ENCODE peak calls at places on chromosome 22, in six cellular contexts. T is pancreas, C is GM23338, F is neuronal stem cell, V is mesenchymal stem cell, Q is PC-9. O is an unnamed sample. For H3K27me3 and H3K4me1, the result is how much of the 10 kb centered on the place peaks cover.

GRCh38 chr22:41822289-41823057 is 10.4 kb upstream of the SREBF2 start:
- DNase-seq in F (no peak), V (peak), Q (peak), T (no peak), C (peak), O (no peak)

GRCh38 chr22:41341990-41342389 is 39.8 kb upstream of the TEF start:
- DNase-seq in V (peak), C (no peak), Q (no peak), T (no peak), F (no peak), O (no peak)

GRCh38 chr22:48560836-48561235 is 1266.8 kb downstream of the BRD1 start:
- DNase-seq in C (no peak), V (no peak), F (no peak), Q (no peak), T (no peak), O (no peak)

GRCh38 chr22:18905540-18906409 is at the start of gene DGCR6:
- DNase-seq in Q (no peak), V (no peak), C (no peak), T (peak), F (no peak), O (no peak)

GRCh38 chr22:37848587-37849088 is 581 bp upstream of the EIF3L start:
- DNase-seq in C (peak), T (no peak), F (no peak), V (peak), Q (peak), O (no peak)

GRCh38 chr22:26170795-26171194 is 1.5 kb downstream of the SEZ6L start:
- DNase-seq in C (peak), Q (no peak), T (peak), V (no peak), F (peak), O (no peak)

GRCh38 chr22:28769394-28770085 is 3.0 kb upstream of the CCDC117 start:
- DNase-seq in C (no peak), Q (no peak), F (no peak), T (no peak), V (no peak), O (no peak)

GRCh38 chr22:21652010-21652546 is 10.0 kb downstream of the SDF2L1 start:
- DNase-seq in V (peak), F (peak), T (peak), Q (peak), C (peak), O (peak)

GRCh38 chr22:30275625-30276024 is 9.0 kb upstream of the OSM start:
- DNase-seq in Q (no peak), T (no peak), C (no peak), F (no peak), V (no peak), O (no peak)

GRCh38 chr22:41263704-41264103 is 22.3 kb downstream of the RANGAP1 start:
- DNase-seq in V (peak), F (no peak), T (no peak), C (no peak), Q (no peak), O (no peak)

GRCh38 chr22:38957046-38957770 is at the start of gene APOBEC3A:
- DNase-seq in C (no peak), T (no peak), F (no peak), V (no peak), Q (peak), O (no peak)

GRCh38 chr22:48101704-48102103 is 1339.3 kb downstream of the TBC1D22A start:
- DNase-seq in T (no peak), V (no peak), F (no peak), C (no peak), Q (no peak), O (no peak)

GRCh38 chr22:29079218-29079901 is 6.5 kb downstream of the KREMEN1 start:
- DNase-seq in V (no peak), C (no peak), F (no peak), Q (no peak), T (no peak), O (no peak)

GRCh38 chr22:19892249-19892879 is 37.7 kb upstream of the GNB1L start:
- DNase-seq in Q (no peak), F (no peak), C (no peak), V (peak), T (peak), O (no peak)

GRCh38 chr22:17896552-17896951 is 122.3 kb upstream of the BID start:
- DNase-seq in T (peak), F (no peak), Q (no peak), V (no peak), C (peak), O (no peak)

GRCh38 chr22:29167032-29167911 is 38.4 kb upstream of the EMID1 start:
- DNase-seq in T (no peak), F (no peak), Q (no peak), V (no peak), C (no peak), O (no peak)

GRCh38 chr22:37896181-37896592 is 9.9 kb upstream of the MICALL1 start:
- DNase-seq in C (peak), Q (peak), T (no peak), F (no peak), V (peak), O (no peak)

GRCh38 chr22:30453731-30454510 is 17.9 kb downstream of the SEC14L3 start:
- DNase-seq in T (no peak), Q (no peak), V (peak), C (peak), F (no peak), O (no peak)

GRCh38 chr22:29032584-29032983 is 29.0 kb downstream of the C22orf31 start:
- DNase-seq in F (no peak), T (no peak), C (no peak), Q (peak), V (peak), O (no peak)

GRCh38 chr22:48754611-48755331 is 1072.9 kb downstream of the BRD1 start:
- DNase-seq in C (no peak), V (no peak), Q (no peak), F (no peak), T (peak), O (peak)

GRCh38 chr22:33781396-33781795 is 138.9 kb downstream of the LARGE1 start:
- DNase-seq in F (no peak), V (peak), Q (no peak), C (no peak), T (no peak), O (no peak)

GRCh38 chr22:25282671-25283561 is 63.5 kb downstream of the CRYBB2 start:
- DNase-seq in Q (no peak), F (peak), C (peak), T (peak), V (no peak), O (no peak)

GRCh38 chr22:31829505-31829904 is 75.7 kb downstream of the DEPDC5 start:
- DNase-seq in F (no peak), T (no peak), C (no peak), Q (peak), V (peak), O (no peak)

GRCh38 chr22:50568626-50569025 is 5.9 kb upstream of the SYCE3 start:
- DNase-seq in F (no peak), T (no peak), Q (no peak), V (no peak), C (no peak), O (no peak)

GRCh38 chr22:22070371-22070824 is 87.8 kb upstream of the TOP3B start:
- DNase-seq in Q (no peak), V (no peak), T (no peak), C (no peak), F (no peak), O (no peak)

GRCh38 chr22:38398609-38399401 is 56.2 kb downstream of the KCNJ4 start:
- DNase-seq in Q (peak), C (peak), T (peak), V (peak), F (peak), O (peak)

GRCh38 chr22:38347181-38347943 is 30.1 kb upstream of the CSNK1E start:
- DNase-seq in Q (no peak), F (no peak), V (no peak), C (no peak), T (peak), O (peak)

GRCh38 chr22:38461414-38462081 is 6.3 kb upstream of the KDELR3 start:
- DNase-seq in V (peak), Q (peak), C (peak), T (peak), F (peak), O (peak)

GRCh38 chr22:33962409-33962808 is 42.1 kb upstream of the LARGE1 start:
- DNase-seq in V (no peak), F (no peak), C (no peak), T (no peak), Q (no peak), O (no peak)

GRCh38 chr22:50705851-50706351 is 32.1 kb upstream of the ACR start:
- DNase-seq in F (no peak), V (no peak), T (peak), Q (no peak), C (no peak), O (no peak)

GRCh38 chr22:27588273-27588672 is 213.3 kb downstream of the MN1 start:
- DNase-seq in V (no peak), F (no peak), Q (no peak), C (no peak), T (no peak), O (peak)
- H3K27me3 ChIP-seq in V (under half), F (under half), Q (under half), C (under half), T (under half), O (under half)

DNA sequence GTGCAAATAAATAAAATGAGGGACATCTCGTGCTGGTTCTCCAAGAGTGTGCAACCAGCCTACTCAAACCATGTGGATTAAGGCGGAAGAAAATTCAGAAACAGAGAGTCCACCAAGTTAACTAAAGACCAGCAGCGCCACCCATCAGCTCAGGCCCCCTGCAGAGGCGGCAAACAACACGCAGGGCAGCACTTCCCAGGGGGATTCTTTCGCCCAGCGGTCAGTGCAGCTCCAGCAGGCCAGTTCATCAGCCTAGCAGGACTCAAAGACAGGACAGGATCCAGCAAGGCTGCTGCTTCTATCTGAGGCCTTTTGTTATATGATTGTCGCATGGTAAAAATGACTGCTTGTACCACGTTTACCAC is 51.7 kb downstream of the PACSIN2 start:
- DNase-seq in F (no peak), V (no peak), T (no peak), C (no peak), Q (no peak), O (no peak)
- H3K4me1 ChIP-seq in F (under half), V (under half), T (under half), C (half or more), Q (half or more), O (under half)

GRCh38 chr22:45878901-45879551 is 97.9 kb downstream of the WNT7B start:
- DNase-seq in T (peak), C (no peak), F (no peak), V (no peak), Q (no peak), O (no peak)

GRCh38 chr22:45876136-45877035 is 100.6 kb downstream of the WNT7B start:
- DNase-seq in F (no peak), T (peak), V (no peak), Q (no peak), C (no peak), O (no peak)

GRCh38 chr22:45877651-45878050 is 99.3 kb downstream of the WNT7B start:
- DNase-seq in Q (no peak), V (no peak), F (no peak), T (peak), C (no peak), O (peak)

GRCh38 chr22:45878051-45878764 is 98.8 kb downstream of the WNT7B start:
- DNase-seq in T (peak), C (no peak), V (no peak), Q (no peak), F (no peak), O (no peak)

GRCh38 chr22:45877036-45877380 is 100.0 kb downstream of the WNT7B start:
- DNase-seq in C (no peak), T (no peak), V (no peak), Q (no peak), F (no peak), O (no peak)
- H3K27me3 ChIP-seq in C (under half), T (under half), V (under half), Q (under half), F (under half), O (under half)

DNA sequence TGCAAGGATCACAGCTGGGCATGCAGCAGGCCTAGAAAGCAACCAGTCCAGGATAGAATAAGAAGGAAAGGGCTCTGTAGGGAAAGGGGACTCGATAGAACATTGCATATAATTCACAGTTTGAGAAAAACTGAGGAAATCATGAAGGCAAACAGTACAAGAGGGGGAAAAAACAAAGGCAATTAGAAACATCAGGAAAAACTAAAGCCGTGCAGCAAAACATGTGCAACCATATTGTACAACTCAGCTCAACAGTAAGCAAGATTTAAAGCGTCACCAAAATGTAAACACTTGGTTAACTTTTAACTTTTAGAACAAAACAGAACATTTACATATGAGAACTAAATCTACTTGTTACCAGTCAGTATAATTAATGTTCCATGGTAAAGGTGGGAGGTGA is 8.5 kb downstream of the APOL3 start:
- DNase-seq in F (no peak), T (no peak), C (no peak), V (no peak), Q (no peak), O (no peak)
- H3K4me1 ChIP-seq in F (under half), T (under half), C (under half), V (under half), Q (under half), O (under half)

DNA sequence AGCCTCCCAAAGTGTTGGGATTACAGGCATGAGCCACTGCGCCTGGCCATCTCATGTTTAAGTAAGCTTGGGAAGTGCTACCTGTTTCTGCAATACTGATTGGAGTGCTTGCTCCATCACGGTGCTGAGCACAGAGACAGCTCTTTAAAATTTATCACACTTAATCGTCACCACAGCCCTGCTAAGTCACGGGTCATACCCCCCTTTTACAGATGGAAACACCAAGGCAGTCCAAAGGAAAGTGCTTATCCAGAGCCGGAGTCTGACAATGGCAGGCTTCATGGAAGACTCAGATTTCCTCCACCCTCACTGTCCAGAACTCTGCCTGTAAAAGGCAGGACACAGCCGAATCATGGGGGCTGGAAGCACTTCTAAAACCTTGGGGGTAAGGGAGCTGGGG is 2.7 kb upstream of the C22orf15 start:
- DNase-seq in T (no peak), V (no peak), Q (no peak), F (no peak), C (no peak), O (no peak)
- H3K27me3 ChIP-seq in T (under half), V (under half), Q (under half), F (under half), C (under half), O (under half)

GRCh38 chr22:46779023-46779422 is 16.6 kb downstream of the TBC1D22A start:
- DNase-seq in Q (peak), T (no peak), V (no peak), C (no peak), F (no peak), O (no peak)

GRCh38 chr22:46776876-46777608 is 14.6 kb downstream of the TBC1D22A start:
- DNase-seq in V (no peak), Q (peak), C (no peak), T (no peak), F (no peak), O (no peak)

GRCh38 chr22:46776486-46776826 is 14.0 kb downstream of the TBC1D22A start:
- DNase-seq in T (no peak), Q (no peak), C (no peak), F (no peak), V (no peak), O (no peak)

GRCh38 chr22:46775789-46776485 is 13.5 kb downstream of the TBC1D22A start:
- DNase-seq in C (no peak), F (no peak), Q (no peak), V (no peak), T (no peak), O (no peak)

GRCh38 chr22:46777609-46777970 is 15.1 kb downstream of the TBC1D22A start:
- DNase-seq in Q (peak), F (no peak), T (no peak), C (no peak), V (no peak), O (no peak)
- H3K4me1 ChIP-seq in Q (under half), F (under half), T (under half), C (under half), V (under half), O (under half)

GRCh38 chr22:43893266-43893665 is 1.5 kb upstream of the PNPLA5 start:
- DNase-seq in V (no peak), F (no peak), Q (no peak), T (no peak), C (no peak), O (no peak)

GRCh38 chr22:43895986-43896645 is 4.3 kb upstream of the PNPLA5 start:
- DNase-seq in V (no peak), T (no peak), C (peak), F (no peak), Q (no peak), O (no peak)

GRCh38 chr22:43892183-43892894 is 526 bp upstream of the PNPLA5 start:
- DNase-seq in C (peak), T (no peak), F (no peak), Q (no peak), V (no peak), O (no peak)

GRCh38 chr22:43891360-43892182 is at the start of gene PNPLA5:
- DNase-seq in T (no peak), F (no peak), Q (no peak), V (no peak), C (peak), O (no peak)

DNA sequence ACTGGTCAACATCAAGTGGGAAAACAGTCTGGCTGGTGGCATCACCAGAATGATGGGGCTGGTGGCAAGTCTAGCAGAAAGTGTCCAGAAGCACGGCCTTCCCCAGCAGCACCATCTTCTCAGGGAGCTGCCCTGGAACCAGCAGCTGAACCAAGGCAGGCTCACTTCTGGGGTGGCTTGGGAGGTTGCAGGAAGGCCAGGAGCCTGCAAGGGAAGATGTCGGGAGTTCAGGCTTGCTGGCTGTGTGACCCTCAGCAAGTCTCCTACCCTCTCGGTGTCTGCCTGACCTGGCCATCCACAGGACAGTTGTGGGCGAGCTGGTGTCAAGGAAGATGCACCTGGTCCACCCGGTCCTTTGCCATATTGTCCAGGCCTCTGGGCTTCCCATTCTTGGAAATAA is 2.3 kb upstream of the PNPLA5 start:
- DNase-seq in T (no peak), F (no peak), C (no peak), V (no peak), Q (no peak), O (no peak)
- H3K27me3 ChIP-seq in T (under half), F (under half), C (under half), V (half or more), Q (under half), O (under half)